ENCODE peak calls at places on chromosomes 1 and 21, in eight cellular contexts. S is A549, V is NB4, X is body of pancreas, T is uterus, M is esophagus squamous epithelium, K is HepG2, F is IMR-90. G is an unnamed sample.

GRCh38 chr1:166627583-166627982 is 211.7 kb upstream of the POGK start:
- DNase-seq in K (no peak), T (no peak), F (no peak), V (no peak), S (no peak), X (no peak), M (no peak), G (no peak)

GRCh38 chr1:75330633-75331032 is 196.4 kb downstream of the LHX8 start:
- DNase-seq in S (no peak), V (no peak), T (no peak), M (no peak), F (no peak), K (no peak), X (no peak), G (no peak)

GRCh38 chr21:46368533-46369285 is 44.8 kb downstream of the PCNT start:
- DNase-seq in T (no peak), V (no peak), K (no peak), S (no peak), X (no peak), M (no peak), F (no peak), G (no peak)

GRCh38 chr1:195745170-195746009 is 862.9 kb downstream of the KCNT2 start:
- DNase-seq in T (no peak), K (no peak), X (no peak), F (peak), S (no peak), M (no peak), V (no peak), G (no peak)

GRCh38 chr1:182193908-182194550 is 132.5 kb upstream of the ZNF648 start:
- DNase-seq in X (no peak), F (peak), K (no peak), V (peak), M (no peak), T (no peak), S (no peak), G (no peak)

GRCh38 chr1:241518447-241519307 is 878 bp downstream of the FH start:
- DNase-seq in K (peak), V (peak), S (no peak), X (peak), M (no peak), F (peak), T (no peak), G (no peak)

GRCh38 chr1:53657891-53658396 is 81.0 kb downstream of the GLIS1 start:
- DNase-seq in K (no peak), F (no peak), T (no peak), X (no peak), V (no peak), S (no peak), M (no peak), G (no peak)

GRCh38 chr1:214002472-214002871 is 14.7 kb downstream of the PROX1 start:
- DNase-seq in K (peak), M (no peak), S (no peak), X (no peak), V (no peak), F (peak), T (no peak), G (no peak)

GRCh38 chr1:99727575-99728190 is 38.8 kb downstream of the FRRS1 start:
- DNase-seq in F (peak), T (no peak), X (no peak), S (no peak), M (no peak), K (no peak), V (peak), G (no peak)

GRCh38 chr1:22398656-22399420 is 52.8 kb upstream of the ZBTB40 start:
- DNase-seq in M (no peak), K (no peak), X (no peak), V (peak), T (no peak), F (no peak), S (no peak), G (no peak)

GRCh38 chr1:218424528-218424927 is 79.4 kb downstream of the TGFB2 start:
- DNase-seq in X (no peak), V (no peak), T (no peak), F (no peak), M (no peak), K (no peak), S (no peak), G (no peak)

GRCh38 chr21:34270406-34270805 is 93.4 kb upstream of the KCNE2 start:
- DNase-seq in T (no peak), M (no peak), F (no peak), V (no peak), K (no peak), X (no peak), S (no peak), G (no peak)

GRCh38 chr1:29515188-29515955 is 279.1 kb downstream of the PTPRU start:
- DNase-seq in T (no peak), X (no peak), K (no peak), S (no peak), F (no peak), V (no peak), M (no peak), G (no peak)

GRCh38 chr1:195899762-195900352 is 708.4 kb downstream of the KCNT2 start:
- DNase-seq in T (no peak), F (peak), K (no peak), S (no peak), V (no peak), X (no peak), M (no peak), G (no peak)

GRCh38 chr1:228353601-228354371 is 52.8 kb downstream of the TRIM11 start:
- DNase-seq in T (no peak), X (no peak), F (no peak), K (no peak), S (no peak), M (no peak), V (no peak), G (no peak)

GRCh38 chr1:223231581-223231980 is 88.5 kb upstream of the TLR5 start:
- DNase-seq in M (no peak), V (no peak), T (no peak), X (no peak), K (no peak), S (no peak), F (no peak), G (peak)

GRCh38 chr1:1430114-1430982 is 5.1 kb upstream of the VWA1 start:
- DNase-seq in F (peak), S (no peak), K (peak), V (no peak), T (peak), M (no peak), X (peak), G (peak)

GRCh38 chr1:42943728-42944127 is 14.9 kb downstream of the SLC2A1 start:
- DNase-seq in S (no peak), T (no peak), K (no peak), V (no peak), M (no peak), F (no peak), X (no peak), G (no peak)

GRCh38 chr1:31943546-31944184 is 5.5 kb upstream of the PTP4A2 start:
- DNase-seq in K (no peak), T (no peak), X (no peak), S (no peak), M (no peak), V (peak), F (no peak), G (no peak)

GRCh38 chr1:24673336-24673735 is 30.2 kb downstream of the SRRM1 start:
- DNase-seq in T (no peak), X (no peak), S (no peak), K (no peak), F (peak), M (no peak), V (no peak), G (no peak)

GRCh38 chr1:31423418-31423947 is 10.5 kb downstream of the SERINC2 start:
- DNase-seq in K (no peak), T (no peak), S (no peak), M (no peak), X (no peak), F (no peak), V (peak), G (no peak)

GRCh38 chr21:28229811-28230210 is 762.9 kb downstream of the LTN1 start:
- DNase-seq in F (peak), M (no peak), S (no peak), V (no peak), X (no peak), K (no peak), T (no peak), G (no peak)

GRCh38 chr1:194068444-194069167 is 882.2 kb upstream of the B3GALT2 start:
- DNase-seq in T (no peak), X (no peak), F (no peak), S (no peak), K (no peak), V (no peak), M (no peak), G (no peak)

GRCh38 chr1:11982010-11982392 is 1.8 kb downstream of the MFN2 start:
- DNase-seq in T (no peak), V (peak), K (peak), F (peak), S (peak), M (no peak), X (no peak), G (no peak)

GRCh38 chr21:30831194-30831765 is 1.7 kb upstream of the KRTAP7-1 start:
- DNase-seq in M (no peak), T (no peak), V (peak), S (no peak), F (no peak), K (peak), X (no peak), G (no peak)

GRCh38 chr1:207321790-207322530 is 482 bp downstream of the CD55 start:
- DNase-seq in F (no peak), T (no peak), V (peak), K (no peak), S (no peak), M (no peak), X (no peak), G (no peak)

GRCh38 chr1:2591233-2591580 is 4.6 kb downstream of the PRXL2B start:
- DNase-seq in T (no peak), V (no peak), S (no peak), M (no peak), X (no peak), F (no peak), K (no peak), G (no peak)

GRCh38 chr1:48743480-48743879 is 33.2 kb downstream of the BEND5 start:
- DNase-seq in F (no peak), K (peak), V (no peak), T (no peak), M (no peak), S (no peak), X (no peak), G (no peak)

GRCh38 chr1:225321784-225322183 is 106.1 kb downstream of the LBR start:
- DNase-seq in K (no peak), F (no peak), X (no peak), S (no peak), M (no peak), T (no peak), V (no peak), G (no peak)

GRCh38 chr1:225319951-225320350 is 107.9 kb downstream of the LBR start:
- DNase-seq in V (peak), T (no peak), F (no peak), S (no peak), X (no peak), M (no peak), K (no peak), G (no peak)

GRCh38 chr1:225318706-225319575 is 108.9 kb downstream of the LBR start:
- DNase-seq in V (peak), K (peak), S (peak), F (peak), M (no peak), T (no peak), X (peak), G (no peak)
- TF ChIP-seq CTCF in V (peak), K (peak), S (peak), F (peak), M (peak), T (peak), X (peak), G (peak)

GRCh38 chr1:102853701-102854187 is 254.6 kb downstream of the COL11A1 start:
- DNase-seq in K (no peak), M (no peak), V (no peak), X (no peak), S (no peak), T (no peak), F (no peak), G (peak)
- TF ChIP-seq POLR2A in K (no peak), M (no peak), V (no peak), X (no peak), S (no peak), T (no peak), F (no peak), G (no peak)

DNA sequence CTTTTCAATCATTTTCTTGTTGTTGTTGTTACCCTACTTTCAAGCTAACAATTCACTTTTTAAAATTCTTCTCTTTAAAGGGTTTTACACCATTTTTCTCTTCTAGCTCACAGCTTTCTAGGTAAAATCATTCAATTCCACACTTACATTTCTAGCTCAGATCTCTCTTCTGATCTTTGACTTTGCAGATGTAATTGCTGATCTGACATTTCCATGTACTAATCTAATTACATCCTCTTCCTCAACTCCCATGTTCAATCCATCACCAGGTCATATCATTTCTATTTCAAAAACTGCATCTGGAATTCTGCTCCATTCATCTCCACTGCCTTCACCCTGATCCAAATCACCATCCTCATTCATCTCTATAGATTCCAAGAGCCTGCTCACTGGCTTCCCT is 3.0 kb downstream of the BCL10 start:
- DNase-seq in X (no peak), T (no peak), V (no peak), F (no peak), M (no peak), S (no peak), K (no peak), G (no peak)
- H3K4me3 ChIP-seq in X (no peak), T (no peak), V (no peak), F (no peak), M (no peak), S (no peak), K (no peak), G (no peak)

GRCh38 chr1:44678626-44679025 is 4.1 kb downstream of the ARMH1 start:
- DNase-seq in X (no peak), F (no peak), T (no peak), M (no peak), V (no peak), K (no peak), S (no peak), G (peak)

GRCh38 chr1:44676484-44677200 is 2.1 kb downstream of the ARMH1 start:
- DNase-seq in V (peak), S (no peak), M (no peak), T (no peak), F (peak), X (no peak), K (no peak), G (no peak)

GRCh38 chr1:44678120-44678519 is 3.6 kb downstream of the ARMH1 start:
- DNase-seq in X (no peak), K (no peak), T (no peak), F (no peak), S (no peak), M (no peak), V (no peak), G (peak)

GRCh38 chr1:44675186-44675585 is 672 bp downstream of the ARMH1 start:
- DNase-seq in K (no peak), X (no peak), T (no peak), M (no peak), V (no peak), S (no peak), F (no peak), G (no peak)

DNA sequence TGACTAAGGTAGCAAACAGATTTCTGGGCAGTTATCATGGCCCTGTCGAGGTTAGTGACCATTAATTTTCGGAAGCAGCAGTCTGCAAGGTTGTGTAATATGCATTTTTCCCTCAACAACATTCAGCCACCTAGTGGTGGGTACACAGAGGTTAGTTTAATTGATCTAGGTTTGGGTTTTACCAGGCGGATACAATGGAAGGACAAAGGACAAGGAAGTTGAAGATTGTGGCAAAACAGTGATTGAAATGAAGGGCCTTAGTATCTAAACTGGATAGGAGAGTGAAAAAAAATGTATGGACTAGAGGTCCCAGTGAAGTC is 2.6 kb downstream of the ARMH1 start:
- DNase-seq in T (no peak), X (no peak), M (no peak), S (peak), F (peak), V (peak), K (peak), G (no peak)
- TF ChIP-seq CTCF in T (peak), X (peak), M (peak), S (peak), F (peak), V (peak), K (peak), G (peak)

GRCh38 chr21:44834231-44834950 is 16.5 kb upstream of the SUMO3 start:
- DNase-seq in M (no peak), S (no peak), T (no peak), K (no peak), V (no peak), X (no peak), F (no peak), G (no peak)
- TF ChIP-seq POLR2A in M (no peak), S (no peak), T (no peak), K (no peak), V (no peak), X (no peak), F (no peak), G (no peak)

GRCh38 chr1:58166417-58166816 is 380.1 kb downstream of the OMA1 start:
- DNase-seq in F (no peak), S (no peak), T (no peak), M (no peak), V (no peak), K (no peak), X (no peak), G (no peak)

GRCh38 chr1:58162952-58163550 is 383.5 kb downstream of the OMA1 start:
- DNase-seq in V (peak), X (peak), S (peak), T (peak), M (no peak), K (peak), F (peak), G (peak)

GRCh38 chr1:58159424-58159810 is 387.1 kb downstream of the OMA1 start:
- DNase-seq in M (no peak), S (no peak), V (no peak), K (no peak), F (no peak), T (no peak), X (no peak), G (no peak)

DNA sequence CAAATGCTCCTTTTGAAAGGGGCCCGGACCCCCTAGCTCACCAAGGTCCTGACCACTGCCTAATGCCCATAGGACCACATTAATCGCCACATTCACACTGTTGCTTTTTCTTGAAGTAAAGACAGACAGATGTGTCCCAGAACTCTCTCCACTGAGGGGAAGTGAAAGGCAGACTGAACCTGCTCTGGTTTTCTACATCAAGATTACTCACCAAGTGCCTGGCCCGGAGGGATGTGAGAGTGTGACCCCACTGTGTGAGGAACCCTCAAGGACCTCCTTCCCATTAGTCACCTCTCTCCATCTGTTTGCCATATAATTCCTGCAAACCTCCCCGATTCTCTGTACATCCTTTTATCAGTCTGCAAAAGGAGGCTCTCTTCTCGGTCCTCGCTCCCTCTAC is 381.5 kb downstream of the OMA1 start:
- DNase-seq in X (no peak), K (no peak), T (no peak), M (no peak), F (no peak), S (no peak), V (no peak), G (no peak)
- H3K4me3 ChIP-seq in X (no peak), K (no peak), T (no peak), M (no peak), F (no peak), S (no peak), V (no peak), G (no peak)

DNA sequence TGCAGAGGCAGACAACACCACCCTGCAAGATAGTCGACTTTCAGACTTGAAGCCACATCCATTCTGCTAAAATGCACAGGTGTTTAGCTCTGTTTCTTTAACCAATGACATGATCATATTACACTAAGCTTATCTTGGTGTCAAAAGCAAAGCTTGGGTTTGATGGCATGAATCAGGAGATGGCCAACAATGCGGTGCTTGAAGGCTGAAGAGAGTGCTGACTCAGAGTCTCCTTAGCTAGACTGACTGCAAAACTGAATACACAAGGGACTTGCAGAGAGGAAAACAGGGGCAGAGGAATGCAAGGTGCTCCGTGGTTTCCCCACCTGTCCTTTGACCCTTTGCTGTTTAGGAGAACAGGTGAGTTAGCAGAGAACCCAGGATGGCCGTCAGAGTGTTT is 262.6 kb downstream of the SIPA1L2 start:
- DNase-seq in S (no peak), X (no peak), V (no peak), T (no peak), K (no peak), F (no peak), M (no peak), G (no peak)
- TF ChIP-seq CTCF in S (no peak), X (no peak), V (no peak), T (no peak), K (no peak), F (no peak), M (no peak), G (no peak)